ENCODE peak calls at places on chromosome 7, in six cellular contexts. P is pancreas, X is heart right ventricle, G is dorsolateral prefrontal cortex, M is colonic mucosa, B is right lobe of liver. A is an unnamed sample.

GRCh38 chr7:111029574-111030357 is 61.2 kb upstream of the LRRN3 start:
- DNase-seq in P (no peak), X (peak; percentile 21), G (no peak), M (no peak), B (no peak), A (peak; percentile 3)

GRCh38 chr7:115728518-115728917 is 302.0 kb downstream of the TFEC start:
- DNase-seq in P (no peak), X (no peak), G (no peak), M (no peak), B (no peak), A (no peak)

GRCh38 chr7:131999193-131999592 is 442.8 kb upstream of the PODXL start:
- DNase-seq in P (no peak), X (no peak), G (no peak), M (no peak), B (no peak), A (no peak)

GRCh38 chr7:27781188-27781587 is 41.2 kb downstream of the TAX1BP1 start:
- DNase-seq in P (no peak), X (no peak), G (no peak), M (no peak), B (no peak), A (no peak)

GRCh38 chr7:72326365-72326764 is 85.8 kb downstream of the CALN1 start:
- DNase-seq in P (no peak), X (no peak), G (no peak), M (no peak), B (no peak), A (no peak)

GRCh38 chr7:156192921-156193320 is 380.7 kb upstream of the SHH start:
- DNase-seq in P (no peak), X (no peak), G (no peak), M (no peak), B (no peak), A (no peak)

GRCh38 chr7:112744818-112745217 is 45.4 kb downstream of the TMEM168 start:
- DNase-seq in P (no peak), X (no peak), G (no peak), M (no peak), B (no peak), A (no peak)

GRCh38 chr7:131189488-131189887 is 138.2 kb upstream of the MKLN1 start:
- DNase-seq in P (no peak), X (no peak), G (no peak), M (no peak), B (no peak), A (no peak)

GRCh38 chr7:142853739-142854504 is 954 bp upstream of the EPHB6 start:
- DNase-seq in P (peak; percentile 63), X (peak; percentile 49), G (no peak), M (peak; percentile 61), B (peak; percentile 72), A (peak; percentile 88)

GRCh38 chr7:116307253-116307652 is 96.9 kb downstream of the TES start:
- DNase-seq in P (no peak), X (no peak), G (no peak), M (no peak), B (no peak), A (no peak)

GRCh38 chr7:7157177-7157886 is 25.0 kb upstream of the C1GALT1 start:
- DNase-seq in P (no peak), X (no peak), G (no peak), M (no peak), B (no peak), A (peak; percentile 4)

GRCh38 chr7:818031-818699 is 14.1 kb upstream of the SUN1 start:
- DNase-seq in P (no peak), X (no peak), G (no peak), M (no peak), B (no peak), A (peak; percentile 53)

GRCh38 chr7:107304636-107305035 is 135.8 kb downstream of the HBP1 start:
- DNase-seq in P (no peak), X (no peak), G (no peak), M (no peak), B (no peak), A (no peak)

GRCh38 chr7:44882899-44883298 is 2.4 kb downstream of the PURB start:
- DNase-seq in P (no peak), X (no peak), G (no peak), M (no peak), B (no peak), A (no peak)

GRCh38 chr7:27198871-27199801 is 755 bp downstream of the HOXA13 start:
- DNase-seq in P (no peak), X (no peak), G (no peak), M (peak; percentile 39), B (no peak), A (no peak)

GRCh38 chr7:111266613-111267012 is 175.7 kb downstream of the LRRN3 start:
- DNase-seq in P (no peak), X (no peak), G (no peak), M (no peak), B (no peak), A (no peak)

GRCh38 chr7:103524042-103524907 is 78.3 kb upstream of the SLC26A5 start:
- DNase-seq in P (no peak), X (no peak), G (peak; percentile 49), M (no peak), B (no peak), A (peak; percentile 12)

GRCh38 chr7:122442929-122443328 is 138.4 kb upstream of the FEZF1 start:
- DNase-seq in P (no peak), X (no peak), G (no peak), M (no peak), B (no peak), A (no peak)

GRCh38 chr7:151302531-151302930 is 39.1 kb upstream of the NUB1 start:
- DNase-seq in P (no peak), X (no peak), G (no peak), M (no peak), B (no peak), A (no peak)

GRCh38 chr7:1847260-1848001 is 177.4 kb downstream of the ELFN1 start:
- DNase-seq in P (peak; percentile 10), X (no peak), G (no peak), M (no peak), B (no peak), A (no peak)

GRCh38 chr7:47239927-47240570 is 341.9 kb downstream of the TNS3 start:
- DNase-seq in P (no peak), X (no peak), G (no peak), M (no peak), B (no peak), A (no peak)

GRCh38 chr7:44767912-44768662 is 19.4 kb downstream of the ZMIZ2 start:
- DNase-seq in P (peak; percentile 88), X (peak; percentile 71), G (peak; percentile 78), M (peak; percentile 85), B (peak; percentile 64), A (peak; percentile 84)

GRCh38 chr7:115274-115911 is 77.0 kb upstream of the FAM20C start:
- DNase-seq in P (no peak), X (no peak), G (no peak), M (no peak), B (no peak), A (no peak)

GRCh38 chr7:104124469-104124868 is 83.3 kb downstream of the ORC5 start:
- DNase-seq in P (no peak), X (no peak), G (no peak), M (no peak), B (no peak), A (no peak)

GRCh38 chr7:68967598-68967997 is 630.7 kb upstream of the AUTS2 start:
- DNase-seq in P (no peak), X (no peak), G (no peak), M (no peak), B (no peak), A (no peak)

GRCh38 chr7:137642467-137642866 is 204.3 kb downstream of the DGKI start:
- DNase-seq in P (no peak), X (no peak), G (no peak), M (no peak), B (no peak), A (no peak)

GRCh38 chr7:11524476-11525398 is 307.3 kb downstream of the THSD7A start:
- DNase-seq in P (no peak), X (no peak), G (no peak), M (no peak), B (no peak), A (no peak)

GRCh38 chr7:53218730-53219504 is 183.5 kb downstream of the POM121L12 start:
- DNase-seq in P (peak; percentile 12), X (no peak), G (no peak), M (no peak), B (peak; percentile 22), A (no peak)

GRCh38 chr7:22240904-22241571 is 115.9 kb downstream of the RAPGEF5 start:
- DNase-seq in P (no peak), X (no peak), G (no peak), M (peak; percentile 33), B (no peak), A (no peak)

GRCh38 chr7:32476816-32477648 is 13.1 kb downstream of the LSM5 start:
- DNase-seq in P (no peak), X (no peak), G (no peak), M (no peak), B (no peak), A (no peak)

GRCh38 chr7:117480978-117481377 is 1.2 kb downstream of the CFTR start:
- DNase-seq in P (no peak), X (no peak), G (no peak), M (peak; percentile 50), B (no peak), A (no peak)
- TF ChIP-seq CTCF in P (no peak), X (no peak), G (peak; percentile 12), M (no peak), B (no peak), A (no peak)

GRCh38 chr7:13915891-13916290 is 73.6 kb downstream of the ETV1 start:
- DNase-seq in P (no peak), X (no peak), G (no peak), M (no peak), B (no peak), A (no peak)
- TF ChIP-seq CTCF in P (no peak), X (no peak), G (no peak), M (no peak), B (no peak), A (no peak)

DNA sequence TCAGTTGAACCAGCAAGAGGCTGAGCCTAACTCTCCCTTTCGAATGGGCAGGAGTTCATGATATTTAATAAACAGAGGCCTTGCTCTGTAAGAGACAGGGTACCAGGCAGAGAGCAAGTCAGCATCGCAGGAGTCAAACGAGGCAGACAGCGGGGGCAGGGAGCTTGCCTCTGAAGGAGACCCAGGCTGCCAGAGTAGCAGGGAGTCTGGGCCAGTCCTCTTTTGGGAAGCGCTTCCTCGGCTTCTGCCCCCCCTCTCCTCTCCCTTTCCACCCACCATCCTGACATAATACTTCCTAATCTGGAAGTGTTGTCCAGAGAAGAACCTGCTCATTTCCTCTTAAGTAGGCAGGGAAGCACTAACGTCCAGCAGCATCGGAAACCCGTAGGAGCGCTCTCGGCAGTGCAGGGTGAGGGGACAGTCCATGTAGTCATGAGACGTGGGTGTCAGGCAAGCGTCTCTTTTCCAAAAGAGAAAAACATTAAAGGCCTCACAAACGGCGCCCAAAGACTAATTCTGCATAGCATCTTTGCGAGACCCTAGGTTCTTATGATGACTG is 171.1 kb downstream of the EGFR start:
- DNase-seq in P (no peak), X (peak; percentile 33), G (no peak), M (no peak), B (no peak), A (no peak)
- TF ChIP-seq CTCF in P (no peak), X (no peak), G (no peak), M (no peak), B (no peak), A (no peak)

DNA sequence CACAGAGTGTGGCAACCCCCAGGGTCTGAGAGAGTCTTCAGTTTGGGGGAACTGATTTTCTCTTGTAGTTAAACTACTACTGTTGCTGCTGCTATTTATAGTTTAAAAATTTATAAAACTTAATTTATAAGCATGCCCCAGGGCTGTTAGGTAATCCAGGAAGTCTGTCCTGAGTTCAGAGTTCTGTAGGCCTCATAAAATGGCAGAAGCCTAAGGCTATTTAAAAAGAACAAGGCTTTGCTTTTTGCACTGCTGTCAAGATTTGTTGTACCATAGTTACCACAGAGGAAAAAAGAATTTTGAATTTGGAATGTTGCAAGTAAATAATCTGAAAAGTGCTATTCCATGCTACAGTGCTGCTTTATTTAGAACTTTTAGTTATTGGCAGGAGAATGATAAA is 66.1 kb downstream of the AGK start:
- DNase-seq in P (no peak), X (no peak), G (no peak), M (no peak), B (no peak), A (no peak)
- TF ChIP-seq CTCF in P (no peak), X (no peak), G (no peak), M (no peak), B (no peak), A (no peak)